ENCODE peak calls at places on chromosomes 1 and 21, in eight cellular contexts. One of them, this sample, is unnamed.

GRCh38 chr1:48661726-48662483 is 114.8 kb downstream of the BEND5 start:
- DNase-seq in activated CD8-positive, alpha-beta T cell treated with anti-CD3 and anti-CD28 coated beads for 36 hours: no peak
- DNase-seq in CD8-positive, alpha-beta T cell: no peak
- DNase-seq in H9: no peak
- DNase-seq in IMR-90: no peak
- DNase-seq in cardiac muscle cell: no peak
- DNase-seq in neural crest cell: no peak
- DNase-seq in brain microvascular endothelial cell: no peak
- DNase-seq in this sample: no peak

GRCh38 chr21:38404134-38404533 is 94.1 kb downstream of the ERG start:
- DNase-seq in brain microvascular endothelial cell: no peak
- DNase-seq in neural crest cell: no peak
- DNase-seq in cardiac muscle cell: no peak
- DNase-seq in H9: no peak
- DNase-seq in activated CD8-positive, alpha-beta T cell treated with anti-CD3 and anti-CD28 coated beads for 36 hours: no peak
- DNase-seq in IMR-90: no peak
- DNase-seq in CD8-positive, alpha-beta T cell: no peak
- DNase-seq in this sample: no peak

GRCh38 chr1:46617108-46617694 is 590 bp upstream of the MOB3C start:
- DNase-seq in cardiac muscle cell: no peak
- DNase-seq in neural crest cell: no peak
- DNase-seq in H9: peak; percentile 47
- DNase-seq in brain microvascular endothelial cell: no peak
- DNase-seq in CD8-positive, alpha-beta T cell: no peak
- DNase-seq in IMR-90: no peak
- DNase-seq in activated CD8-positive, alpha-beta T cell treated with anti-CD3 and anti-CD28 coated beads for 36 hours: no peak
- DNase-seq in this sample: no peak

GRCh38 chr1:206001476-206001888 is 1.7 kb downstream of the RAB7B start:
- DNase-seq in CD8-positive, alpha-beta T cell: no peak
- DNase-seq in H9: peak; percentile 51
- DNase-seq in activated CD8-positive, alpha-beta T cell treated with anti-CD3 and anti-CD28 coated beads for 36 hours: peak; percentile 66
- DNase-seq in brain microvascular endothelial cell: peak; percentile 97
- DNase-seq in cardiac muscle cell: peak; percentile 94
- DNase-seq in IMR-90: peak; percentile 97
- DNase-seq in neural crest cell: no peak
- DNase-seq in this sample: no peak

GRCh38 chr1:164524810-164525209 is 34.2 kb upstream of the PBX1 start:
- DNase-seq in H9: no peak
- DNase-seq in cardiac muscle cell: peak; percentile 76
- DNase-seq in neural crest cell: no peak
- DNase-seq in CD8-positive, alpha-beta T cell: no peak
- DNase-seq in activated CD8-positive, alpha-beta T cell treated with anti-CD3 and anti-CD28 coated beads for 36 hours: no peak
- DNase-seq in IMR-90: peak; percentile 4
- DNase-seq in brain microvascular endothelial cell: no peak
- DNase-seq in this sample: no peak

GRCh38 chr1:211609120-211610024 is 30.4 kb upstream of the SLC30A1 start:
- DNase-seq in CD8-positive, alpha-beta T cell: no peak
- DNase-seq in neural crest cell: no peak
- DNase-seq in cardiac muscle cell: no peak
- DNase-seq in H9: no peak
- DNase-seq in activated CD8-positive, alpha-beta T cell treated with anti-CD3 and anti-CD28 coated beads for 36 hours: no peak
- DNase-seq in brain microvascular endothelial cell: no peak
- DNase-seq in IMR-90: peak; percentile 59
- DNase-seq in this sample: no peak

GRCh38 chr1:51558375-51558924 is 39.4 kb upstream of the EPS15 start:
- DNase-seq in activated CD8-positive, alpha-beta T cell treated with anti-CD3 and anti-CD28 coated beads for 36 hours: no peak
- DNase-seq in neural crest cell: no peak
- DNase-seq in IMR-90: peak; percentile 47
- DNase-seq in CD8-positive, alpha-beta T cell: no peak
- DNase-seq in brain microvascular endothelial cell: peak; percentile 34
- DNase-seq in cardiac muscle cell: peak; percentile 76
- DNase-seq in H9: peak; percentile 37
- DNase-seq in this sample: no peak

GRCh38 chr1:53643061-53643880 is 95.7 kb downstream of the GLIS1 start:
- DNase-seq in brain microvascular endothelial cell: no peak
- DNase-seq in H9: peak; percentile 24
- DNase-seq in neural crest cell: no peak
- DNase-seq in activated CD8-positive, alpha-beta T cell treated with anti-CD3 and anti-CD28 coated beads for 36 hours: no peak
- DNase-seq in CD8-positive, alpha-beta T cell: no peak
- DNase-seq in cardiac muscle cell: no peak
- DNase-seq in IMR-90: no peak
- DNase-seq in this sample: no peak

GRCh38 chr1:8239039-8239305 is 78.9 kb upstream of the SLC45A1 start:
- DNase-seq in IMR-90: peak; percentile 58
- DNase-seq in brain microvascular endothelial cell: peak; percentile 46
- DNase-seq in cardiac muscle cell: peak; percentile 77
- DNase-seq in activated CD8-positive, alpha-beta T cell treated with anti-CD3 and anti-CD28 coated beads for 36 hours: no peak
- DNase-seq in H9: peak; percentile 48
- DNase-seq in CD8-positive, alpha-beta T cell: no peak
- DNase-seq in neural crest cell: no peak
- DNase-seq in this sample: no peak

GRCh38 chr1:228939001-228939691 is 203.9 kb downstream of the RHOU start:
- DNase-seq in activated CD8-positive, alpha-beta T cell treated with anti-CD3 and anti-CD28 coated beads for 36 hours: no peak
- DNase-seq in H9: no peak
- DNase-seq in neural crest cell: no peak
- DNase-seq in cardiac muscle cell: no peak
- DNase-seq in IMR-90: no peak
- DNase-seq in brain microvascular endothelial cell: no peak
- DNase-seq in CD8-positive, alpha-beta T cell: no peak
- DNase-seq in this sample: no peak

GRCh38 chr1:81801032-81801833 is 499 bp downstream of the ADGRL2 start:
- DNase-seq in H9: peak; percentile 86
- DNase-seq in cardiac muscle cell: peak; percentile 94
- DNase-seq in CD8-positive, alpha-beta T cell: no peak
- DNase-seq in IMR-90: peak; percentile 88
- DNase-seq in brain microvascular endothelial cell: peak; percentile 85
- DNase-seq in neural crest cell: peak; percentile 70
- DNase-seq in activated CD8-positive, alpha-beta T cell treated with anti-CD3 and anti-CD28 coated beads for 36 hours: no peak
- DNase-seq in this sample: peak; percentile 24

GRCh38 chr1:174466607-174467006 is 18.8 kb downstream of the GPR52 start:
- DNase-seq in IMR-90: no peak
- DNase-seq in cardiac muscle cell: no peak
- DNase-seq in activated CD8-positive, alpha-beta T cell treated with anti-CD3 and anti-CD28 coated beads for 36 hours: no peak
- DNase-seq in CD8-positive, alpha-beta T cell: no peak
- DNase-seq in neural crest cell: no peak
- DNase-seq in brain microvascular endothelial cell: no peak
- DNase-seq in H9: peak; percentile 25
- DNase-seq in this sample: no peak

GRCh38 chr1:10514490-10515235 is 39.9 kb downstream of the PEX14 start:
- DNase-seq in brain microvascular endothelial cell: peak; percentile 33
- DNase-seq in IMR-90: peak; percentile 61
- DNase-seq in cardiac muscle cell: peak; percentile 49
- DNase-seq in CD8-positive, alpha-beta T cell: no peak
- DNase-seq in neural crest cell: no peak
- DNase-seq in H9: no peak
- DNase-seq in activated CD8-positive, alpha-beta T cell treated with anti-CD3 and anti-CD28 coated beads for 36 hours: no peak
- DNase-seq in this sample: no peak

GRCh38 chr1:156096640-156097391 is 14.6 kb upstream of the MEX3A start:
- DNase-seq in neural crest cell: peak; percentile 85
- DNase-seq in brain microvascular endothelial cell: peak; percentile 86
- DNase-seq in cardiac muscle cell: peak; percentile 90
- DNase-seq in H9: peak; percentile 90
- DNase-seq in IMR-90: peak; percentile 78
- DNase-seq in CD8-positive, alpha-beta T cell: peak; percentile 91
- DNase-seq in activated CD8-positive, alpha-beta T cell treated with anti-CD3 and anti-CD28 coated beads for 36 hours: peak; percentile 97
- DNase-seq in this sample: peak; percentile 84
- TF ChIP-seq CTCF in neural crest cell: peak; percentile 94
- TF ChIP-seq CTCF in brain microvascular endothelial cell: peak; percentile 99
- TF ChIP-seq CTCF in cardiac muscle cell: peak; percentile 99
- TF ChIP-seq CTCF in H9: peak; percentile 99
- TF ChIP-seq CTCF in IMR-90: peak; percentile 98
- TF ChIP-seq CTCF in CD8-positive, alpha-beta T cell: peak; percentile 93
- TF ChIP-seq CTCF in activated CD8-positive, alpha-beta T cell treated with anti-CD3 and anti-CD28 coated beads for 36 hours: peak; percentile 99
- TF ChIP-seq CTCF in this sample: peak; percentile 86

GRCh38 chr1:224757508-224757907 is 141.4 kb downstream of the CNIH3 start:
- DNase-seq in CD8-positive, alpha-beta T cell: no peak
- DNase-seq in IMR-90: no peak
- DNase-seq in neural crest cell: no peak
- DNase-seq in brain microvascular endothelial cell: no peak
- DNase-seq in activated CD8-positive, alpha-beta T cell treated with anti-CD3 and anti-CD28 coated beads for 36 hours: no peak
- DNase-seq in H9: no peak
- DNase-seq in cardiac muscle cell: no peak
- DNase-seq in this sample: no peak
- TF ChIP-seq CTCF in CD8-positive, alpha-beta T cell: no peak
- TF ChIP-seq CTCF in IMR-90: no peak
- TF ChIP-seq CTCF in neural crest cell: no peak
- TF ChIP-seq CTCF in brain microvascular endothelial cell: no peak
- TF ChIP-seq CTCF in activated CD8-positive, alpha-beta T cell treated with anti-CD3 and anti-CD28 coated beads for 36 hours: no peak
- TF ChIP-seq CTCF in H9: no peak
- TF ChIP-seq CTCF in cardiac muscle cell: no peak
- TF ChIP-seq CTCF in this sample: no peak

DNA sequence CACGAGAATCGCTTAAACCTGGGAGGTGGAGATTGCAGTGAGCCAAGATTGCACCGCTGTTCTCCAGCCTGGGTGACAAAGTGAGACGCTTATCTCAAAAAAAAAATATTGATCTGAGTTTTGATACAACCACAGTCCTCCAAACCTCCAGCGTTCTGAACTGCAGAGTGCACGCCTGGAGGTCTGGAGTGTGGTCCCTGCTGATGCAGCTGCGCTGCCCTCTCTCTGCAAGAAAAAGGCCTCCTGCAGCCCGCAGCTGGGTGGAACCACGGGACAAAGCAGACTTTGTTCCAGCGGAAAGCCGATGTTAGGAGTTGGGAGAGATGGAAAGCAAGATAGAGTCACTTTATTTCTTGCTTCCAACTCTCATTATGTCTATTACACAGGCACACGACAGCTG is 144.9 kb upstream of the SOD1 start:
- DNase-seq in cardiac muscle cell: peak; percentile 14
- DNase-seq in neural crest cell: peak; percentile 43
- DNase-seq in activated CD8-positive, alpha-beta T cell treated with anti-CD3 and anti-CD28 coated beads for 36 hours: no peak
- DNase-seq in H9: peak; percentile 60
- DNase-seq in brain microvascular endothelial cell: peak; percentile 15
- DNase-seq in IMR-90: no peak
- DNase-seq in CD8-positive, alpha-beta T cell: no peak
- DNase-seq in this sample: no peak
- TF ChIP-seq CTCF in cardiac muscle cell: peak; percentile 23
- TF ChIP-seq CTCF in neural crest cell: peak; percentile 30
- TF ChIP-seq CTCF in activated CD8-positive, alpha-beta T cell treated with anti-CD3 and anti-CD28 coated beads for 36 hours: no peak
- TF ChIP-seq CTCF in H9: no peak
- TF ChIP-seq CTCF in brain microvascular endothelial cell: peak; percentile 62
- TF ChIP-seq CTCF in IMR-90: no peak
- TF ChIP-seq CTCF in CD8-positive, alpha-beta T cell: no peak
- TF ChIP-seq CTCF in this sample: no peak

GRCh38 chr1:111025109-111025508 is 61.4 kb upstream of the LRIF1 start:
- DNase-seq in brain microvascular endothelial cell: no peak
- DNase-seq in cardiac muscle cell: no peak
- DNase-seq in IMR-90: no peak
- DNase-seq in activated CD8-positive, alpha-beta T cell treated with anti-CD3 and anti-CD28 coated beads for 36 hours: no peak
- DNase-seq in neural crest cell: no peak
- DNase-seq in CD8-positive, alpha-beta T cell: no peak
- DNase-seq in H9: no peak
- DNase-seq in this sample: no peak

GRCh38 chr1:111032295-111032897 is 68.7 kb upstream of the LRIF1 start:
- DNase-seq in cardiac muscle cell: peak; percentile 44
- DNase-seq in CD8-positive, alpha-beta T cell: peak; percentile 20
- DNase-seq in neural crest cell: peak; percentile 25
- DNase-seq in brain microvascular endothelial cell: peak; percentile 54
- DNase-seq in IMR-90: peak; percentile 27
- DNase-seq in activated CD8-positive, alpha-beta T cell treated with anti-CD3 and anti-CD28 coated beads for 36 hours: peak; percentile 51
- DNase-seq in H9: no peak
- DNase-seq in this sample: peak; percentile 50

DNA sequence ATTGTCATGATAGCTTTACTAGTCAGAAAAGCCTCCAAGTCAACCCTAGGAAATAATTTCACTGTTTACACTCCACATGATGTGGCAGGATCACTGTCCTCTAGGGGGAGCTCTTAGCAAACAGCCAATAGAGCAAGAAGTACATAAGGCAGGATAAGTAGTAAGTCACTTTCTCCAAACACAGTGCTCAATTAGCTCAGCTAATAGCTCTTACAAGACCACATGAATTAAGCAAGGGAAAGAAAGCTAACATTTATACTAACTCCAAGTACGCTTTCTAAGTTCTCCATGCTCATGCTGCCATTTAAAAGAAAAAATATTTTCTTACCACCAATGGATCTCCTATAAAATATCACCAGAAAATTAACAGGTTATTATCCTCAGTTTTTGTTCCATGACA is 66.9 kb upstream of the LRIF1 start:
- DNase-seq in neural crest cell: peak; percentile 51
- DNase-seq in CD8-positive, alpha-beta T cell: peak; percentile 38
- DNase-seq in activated CD8-positive, alpha-beta T cell treated with anti-CD3 and anti-CD28 coated beads for 36 hours: peak; percentile 75
- DNase-seq in cardiac muscle cell: peak; percentile 74
- DNase-seq in brain microvascular endothelial cell: peak; percentile 66
- DNase-seq in IMR-90: peak; percentile 60
- DNase-seq in H9: peak; percentile 59
- DNase-seq in this sample: peak; percentile 50
- TF ChIP-seq CTCF in neural crest cell: peak; percentile 77
- TF ChIP-seq CTCF in CD8-positive, alpha-beta T cell: peak; percentile 81
- TF ChIP-seq CTCF in activated CD8-positive, alpha-beta T cell treated with anti-CD3 and anti-CD28 coated beads for 36 hours: peak; percentile 79
- TF ChIP-seq CTCF in cardiac muscle cell: peak; percentile 90
- TF ChIP-seq CTCF in brain microvascular endothelial cell: peak; percentile 87
- TF ChIP-seq CTCF in IMR-90: peak; percentile 77
- TF ChIP-seq CTCF in H9: peak; percentile 86
- TF ChIP-seq CTCF in this sample: peak; percentile 87

DNA sequence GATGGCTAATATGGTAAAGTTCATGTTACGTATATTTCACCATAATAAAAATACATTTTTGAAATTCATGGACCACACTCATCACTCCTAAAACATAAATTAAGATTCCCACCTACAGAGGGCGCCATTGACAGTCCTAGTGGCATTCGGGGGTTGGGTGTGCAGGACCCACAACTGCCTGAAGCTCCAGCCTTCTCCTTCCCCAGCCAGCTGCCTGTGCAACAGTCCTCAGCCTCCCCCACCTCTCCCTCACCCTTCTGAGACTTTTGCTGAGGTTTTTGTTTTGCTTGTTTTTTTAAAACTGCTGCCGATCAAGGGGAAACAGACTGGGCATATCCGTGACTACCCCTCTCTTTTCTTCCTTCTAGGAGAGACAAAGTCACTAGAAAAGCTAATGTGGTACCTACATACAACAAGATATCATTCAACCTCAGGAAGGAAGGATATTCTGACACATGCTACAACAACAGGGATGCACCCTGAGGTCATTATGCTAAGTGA is 9.3 kb upstream of the EVA1C start:
- DNase-seq in CD8-positive, alpha-beta T cell: peak; percentile 58
- DNase-seq in H9: peak; percentile 67
- DNase-seq in activated CD8-positive, alpha-beta T cell treated with anti-CD3 and anti-CD28 coated beads for 36 hours: peak; percentile 78
- DNase-seq in IMR-90: peak; percentile 73
- DNase-seq in cardiac muscle cell: peak; percentile 89
- DNase-seq in neural crest cell: peak; percentile 67
- DNase-seq in brain microvascular endothelial cell: peak; percentile 75
- DNase-seq in this sample: peak; percentile 51
- TF ChIP-seq CTCF in CD8-positive, alpha-beta T cell: peak; percentile 65
- TF ChIP-seq CTCF in H9: peak; percentile 91
- TF ChIP-seq CTCF in activated CD8-positive, alpha-beta T cell treated with anti-CD3 and anti-CD28 coated beads for 36 hours: peak; percentile 83
- TF ChIP-seq CTCF in IMR-90: peak; percentile 87
- TF ChIP-seq CTCF in cardiac muscle cell: peak; percentile 63
- TF ChIP-seq CTCF in neural crest cell: peak; percentile 79
- TF ChIP-seq CTCF in brain microvascular endothelial cell: peak; percentile 75
- TF ChIP-seq CTCF in this sample: peak; percentile 41